ENCODE peak calls at places on chromosome 9, in nine cellular contexts. One of them, this sample, is unnamed. For H3K4me1 and H3K36me3, the result is how much of the 10 kb centered on the place peaks cover.

GRCh38 chr9:78296208-78296892 is 575 bp upstream of the PSAT1 start:
- DNase-seq in RWPE2: no peak
- DNase-seq in SJSA1: no peak
- DNase-seq in body of pancreas: peak
- DNase-seq in pancreas: peak
- DNase-seq in cardiac muscle cell: peak
- DNase-seq in prostate gland: peak
- DNase-seq in suprapubic skin: no peak
- DNase-seq in psoas muscle: peak
- DNase-seq in this sample: peak

GRCh38 chr9:106350777-106351176 is 512.2 kb upstream of the ZNF462 start:
- DNase-seq in SJSA1: no peak
- DNase-seq in prostate gland: no peak
- DNase-seq in body of pancreas: no peak
- DNase-seq in cardiac muscle cell: no peak
- DNase-seq in pancreas: no peak
- DNase-seq in psoas muscle: no peak
- DNase-seq in RWPE2: no peak
- DNase-seq in suprapubic skin: no peak
- DNase-seq in this sample: no peak

GRCh38 chr9:34403554-34404380 is 27.1 kb upstream of the MYORG start:
- DNase-seq in prostate gland: peak
- DNase-seq in body of pancreas: peak
- DNase-seq in cardiac muscle cell: peak
- DNase-seq in psoas muscle: peak
- DNase-seq in RWPE2: no peak
- DNase-seq in SJSA1: peak
- DNase-seq in suprapubic skin: no peak
- DNase-seq in pancreas: peak
- DNase-seq in this sample: no peak

GRCh38 chr9:17116400-17116837 is 18.4 kb upstream of the CNTLN start:
- DNase-seq in pancreas: no peak
- DNase-seq in body of pancreas: no peak
- DNase-seq in SJSA1: no peak
- DNase-seq in RWPE2: no peak
- DNase-seq in prostate gland: no peak
- DNase-seq in psoas muscle: no peak
- DNase-seq in suprapubic skin: no peak
- DNase-seq in cardiac muscle cell: peak
- DNase-seq in this sample: no peak

GRCh38 chr9:137454506-137455360 is 4.4 kb downstream of the NSMF start:
- DNase-seq in psoas muscle: peak
- DNase-seq in pancreas: peak
- DNase-seq in body of pancreas: no peak
- DNase-seq in suprapubic skin: no peak
- DNase-seq in SJSA1: no peak
- DNase-seq in RWPE2: peak
- DNase-seq in cardiac muscle cell: peak
- DNase-seq in prostate gland: no peak
- DNase-seq in this sample: peak

GRCh38 chr9:92160786-92161185 is 45.6 kb upstream of the SPTLC1 start:
- DNase-seq in prostate gland: no peak
- DNase-seq in suprapubic skin: no peak
- DNase-seq in SJSA1: no peak
- DNase-seq in psoas muscle: no peak
- DNase-seq in cardiac muscle cell: no peak
- DNase-seq in RWPE2: no peak
- DNase-seq in body of pancreas: no peak
- DNase-seq in pancreas: no peak
- DNase-seq in this sample: no peak

GRCh38 chr9:114138537-114138936 is 16.8 kb upstream of the COL27A1 start:
- DNase-seq in prostate gland: no peak
- DNase-seq in suprapubic skin: no peak
- DNase-seq in pancreas: no peak
- DNase-seq in RWPE2: no peak
- DNase-seq in SJSA1: no peak
- DNase-seq in psoas muscle: no peak
- DNase-seq in body of pancreas: no peak
- DNase-seq in cardiac muscle cell: no peak
- DNase-seq in this sample: no peak

GRCh38 chr9:34347800-34348158 is 18.4 kb downstream of the NUDT2 start:
- DNase-seq in psoas muscle: no peak
- DNase-seq in prostate gland: no peak
- DNase-seq in pancreas: no peak
- DNase-seq in SJSA1: no peak
- DNase-seq in cardiac muscle cell: no peak
- DNase-seq in RWPE2: no peak
- DNase-seq in suprapubic skin: no peak
- DNase-seq in body of pancreas: no peak
- DNase-seq in this sample: no peak

DNA sequence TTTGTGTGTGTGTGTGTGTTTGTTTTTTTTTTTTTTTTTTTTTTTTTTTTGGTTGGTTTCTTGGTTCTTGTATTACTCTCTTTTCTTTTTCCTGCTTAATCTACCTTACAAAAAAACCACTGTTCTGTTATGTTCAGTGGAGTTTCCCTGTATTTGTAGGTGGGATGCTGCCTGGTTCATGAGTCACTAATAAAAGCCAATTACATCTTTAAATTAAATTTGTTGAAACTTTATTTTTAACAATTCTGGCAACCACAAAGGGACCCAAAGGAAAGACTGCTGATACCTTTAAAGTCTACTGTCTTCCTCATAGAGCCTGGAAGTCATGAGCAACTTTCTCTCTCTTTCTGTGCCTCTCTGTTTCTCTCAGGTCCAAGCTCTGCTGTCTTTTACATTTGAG is 29.5 kb upstream of the RNF20 start:
- DNase-seq in cardiac muscle cell: no peak
- DNase-seq in SJSA1: no peak
- DNase-seq in RWPE2: no peak
- DNase-seq in pancreas: no peak
- DNase-seq in body of pancreas: no peak
- DNase-seq in prostate gland: no peak
- DNase-seq in psoas muscle: no peak
- DNase-seq in suprapubic skin: no peak
- DNase-seq in this sample: no peak
- H3K4me1 ChIP-seq in cardiac muscle cell: under half
- H3K4me1 ChIP-seq in SJSA1: under half
- H3K4me1 ChIP-seq in RWPE2: under half
- H3K4me1 ChIP-seq in pancreas: under half
- H3K4me1 ChIP-seq in body of pancreas: under half
- H3K4me1 ChIP-seq in prostate gland: under half
- H3K4me1 ChIP-seq in psoas muscle: under half
- H3K4me1 ChIP-seq in suprapubic skin: under half
- H3K4me1 ChIP-seq in this sample: under half

GRCh38 chr9:131475111-131475955 is 27.4 kb upstream of the POMT1 start:
- DNase-seq in RWPE2: peak
- DNase-seq in suprapubic skin: no peak
- DNase-seq in cardiac muscle cell: no peak
- DNase-seq in SJSA1: no peak
- DNase-seq in pancreas: peak
- DNase-seq in prostate gland: no peak
- DNase-seq in psoas muscle: peak
- DNase-seq in body of pancreas: no peak
- DNase-seq in this sample: peak
- H3K36me3 ChIP-seq in RWPE2: half or more
- H3K36me3 ChIP-seq in suprapubic skin: half or more
- H3K36me3 ChIP-seq in cardiac muscle cell: half or more
- H3K36me3 ChIP-seq in SJSA1: half or more
- H3K36me3 ChIP-seq in pancreas: half or more
- H3K36me3 ChIP-seq in prostate gland: half or more
- H3K36me3 ChIP-seq in psoas muscle: half or more
- H3K36me3 ChIP-seq in body of pancreas: half or more
- H3K36me3 ChIP-seq in this sample: under half

GRCh38 chr9:70411141-70411929 is 3.1 kb downstream of the KLF9 start:
- DNase-seq in psoas muscle: peak
- DNase-seq in body of pancreas: peak
- DNase-seq in suprapubic skin: peak
- DNase-seq in cardiac muscle cell: peak
- DNase-seq in pancreas: peak
- DNase-seq in RWPE2: no peak
- DNase-seq in prostate gland: peak
- DNase-seq in SJSA1: peak
- DNase-seq in this sample: peak

GRCh38 chr9:70412678-70413426 is 1.6 kb downstream of the KLF9 start:
- DNase-seq in psoas muscle: peak
- DNase-seq in suprapubic skin: peak
- DNase-seq in cardiac muscle cell: peak
- DNase-seq in body of pancreas: peak
- DNase-seq in SJSA1: peak
- DNase-seq in RWPE2: peak
- DNase-seq in pancreas: peak
- DNase-seq in prostate gland: peak
- DNase-seq in this sample: peak

GRCh38 chr9:70413427-70413797 is 1.0 kb downstream of the KLF9 start:
- DNase-seq in suprapubic skin: no peak
- DNase-seq in SJSA1: peak
- DNase-seq in pancreas: peak
- DNase-seq in RWPE2: peak
- DNase-seq in cardiac muscle cell: peak
- DNase-seq in body of pancreas: no peak
- DNase-seq in psoas muscle: no peak
- DNase-seq in prostate gland: no peak
- DNase-seq in this sample: no peak

GRCh38 chr9:70410368-70410767 is 4.1 kb downstream of the KLF9 start:
- DNase-seq in cardiac muscle cell: no peak
- DNase-seq in SJSA1: no peak
- DNase-seq in RWPE2: no peak
- DNase-seq in body of pancreas: no peak
- DNase-seq in pancreas: no peak
- DNase-seq in psoas muscle: no peak
- DNase-seq in suprapubic skin: peak
- DNase-seq in prostate gland: no peak
- DNase-seq in this sample: no peak

GRCh38 chr9:70411930-70412677 is 2.4 kb downstream of the KLF9 start:
- DNase-seq in suprapubic skin: peak
- DNase-seq in psoas muscle: peak
- DNase-seq in prostate gland: peak
- DNase-seq in cardiac muscle cell: no peak
- DNase-seq in SJSA1: peak
- DNase-seq in RWPE2: peak
- DNase-seq in body of pancreas: peak
- DNase-seq in pancreas: peak
- DNase-seq in this sample: peak
- H3K4me1 ChIP-seq in suprapubic skin: half or more
- H3K4me1 ChIP-seq in psoas muscle: half or more
- H3K4me1 ChIP-seq in prostate gland: under half
- H3K4me1 ChIP-seq in cardiac muscle cell: under half
- H3K4me1 ChIP-seq in SJSA1: under half
- H3K4me1 ChIP-seq in RWPE2: under half
- H3K4me1 ChIP-seq in body of pancreas: half or more
- H3K4me1 ChIP-seq in pancreas: under half
- H3K4me1 ChIP-seq in this sample: under half

GRCh38 chr9:131262327-131263032 is 13.8 kb downstream of the FAM78A start:
- DNase-seq in psoas muscle: no peak
- DNase-seq in SJSA1: no peak
- DNase-seq in prostate gland: no peak
- DNase-seq in pancreas: no peak
- DNase-seq in body of pancreas: no peak
- DNase-seq in RWPE2: no peak
- DNase-seq in cardiac muscle cell: no peak
- DNase-seq in suprapubic skin: no peak
- DNase-seq in this sample: no peak
- H3K36me3 ChIP-seq in psoas muscle: under half
- H3K36me3 ChIP-seq in SJSA1: under half
- H3K36me3 ChIP-seq in prostate gland: under half
- H3K36me3 ChIP-seq in pancreas: under half
- H3K36me3 ChIP-seq in body of pancreas: under half
- H3K36me3 ChIP-seq in RWPE2: under half
- H3K36me3 ChIP-seq in cardiac muscle cell: under half
- H3K36me3 ChIP-seq in suprapubic skin: under half
- H3K36me3 ChIP-seq in this sample: under half

GRCh38 chr9:98255578-98256296 is at the start of gene TBC1D2:
- DNase-seq in body of pancreas: peak
- DNase-seq in cardiac muscle cell: peak
- DNase-seq in SJSA1: peak
- DNase-seq in suprapubic skin: peak
- DNase-seq in prostate gland: peak
- DNase-seq in psoas muscle: peak
- DNase-seq in RWPE2: peak
- DNase-seq in pancreas: peak
- DNase-seq in this sample: peak

GRCh38 chr9:98251554-98251953 is 3.9 kb downstream of the TBC1D2 start:
- DNase-seq in body of pancreas: no peak
- DNase-seq in pancreas: peak
- DNase-seq in cardiac muscle cell: no peak
- DNase-seq in SJSA1: peak
- DNase-seq in suprapubic skin: no peak
- DNase-seq in prostate gland: no peak
- DNase-seq in psoas muscle: no peak
- DNase-seq in RWPE2: peak
- DNase-seq in this sample: no peak

GRCh38 chr9:98254236-98255063 is 999 bp downstream of the TBC1D2 start:
- DNase-seq in suprapubic skin: no peak
- DNase-seq in body of pancreas: no peak
- DNase-seq in pancreas: no peak
- DNase-seq in SJSA1: no peak
- DNase-seq in cardiac muscle cell: no peak
- DNase-seq in prostate gland: no peak
- DNase-seq in psoas muscle: no peak
- DNase-seq in RWPE2: no peak
- DNase-seq in this sample: no peak

GRCh38 chr9:98255064-98255577 is 328 bp downstream of the TBC1D2 start:
- DNase-seq in SJSA1: no peak
- DNase-seq in prostate gland: no peak
- DNase-seq in psoas muscle: no peak
- DNase-seq in body of pancreas: peak
- DNase-seq in pancreas: no peak
- DNase-seq in cardiac muscle cell: peak
- DNase-seq in RWPE2: no peak
- DNase-seq in suprapubic skin: no peak
- DNase-seq in this sample: peak

DNA sequence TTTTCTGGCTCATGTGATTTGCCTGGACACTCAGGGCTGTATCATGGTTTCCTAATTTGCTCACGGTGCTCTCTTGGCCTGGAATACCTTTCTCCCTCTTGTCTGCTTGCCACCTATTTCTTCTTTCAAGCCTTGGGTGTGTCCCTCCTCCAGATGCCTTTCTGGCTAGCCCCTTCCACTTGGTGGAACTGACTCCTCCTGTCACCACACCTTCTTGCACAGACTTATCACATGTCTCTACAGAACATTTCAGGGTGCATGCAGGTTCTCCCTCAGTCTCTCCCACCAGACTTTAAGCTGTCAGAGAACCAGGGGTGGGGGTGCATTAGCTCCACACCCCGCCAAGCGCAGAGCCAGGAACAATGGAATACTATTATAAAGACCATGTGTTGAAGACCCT is 1.9 kb downstream of the TBC1D2 start:
- DNase-seq in suprapubic skin: no peak
- DNase-seq in RWPE2: no peak
- DNase-seq in prostate gland: no peak
- DNase-seq in cardiac muscle cell: no peak
- DNase-seq in psoas muscle: no peak
- DNase-seq in pancreas: no peak
- DNase-seq in body of pancreas: no peak
- DNase-seq in SJSA1: no peak
- DNase-seq in this sample: no peak
- H3K4me1 ChIP-seq in suprapubic skin: half or more
- H3K4me1 ChIP-seq in RWPE2: under half
- H3K4me1 ChIP-seq in prostate gland: under half
- H3K4me1 ChIP-seq in cardiac muscle cell: under half
- H3K4me1 ChIP-seq in psoas muscle: under half
- H3K4me1 ChIP-seq in pancreas: under half
- H3K4me1 ChIP-seq in body of pancreas: under half
- H3K4me1 ChIP-seq in SJSA1: under half
- H3K4me1 ChIP-seq in this sample: under half

GRCh38 chr9:93486269-93486668 is 32.9 kb upstream of the FAM120AOS start:
- DNase-seq in body of pancreas: no peak
- DNase-seq in suprapubic skin: no peak
- DNase-seq in psoas muscle: no peak
- DNase-seq in cardiac muscle cell: no peak
- DNase-seq in pancreas: no peak
- DNase-seq in SJSA1: no peak
- DNase-seq in RWPE2: no peak
- DNase-seq in prostate gland: no peak
- DNase-seq in this sample: no peak
- H3K36me3 ChIP-seq in body of pancreas: under half
- H3K36me3 ChIP-seq in suprapubic skin: under half
- H3K36me3 ChIP-seq in psoas muscle: under half
- H3K36me3 ChIP-seq in cardiac muscle cell: under half
- H3K36me3 ChIP-seq in pancreas: under half
- H3K36me3 ChIP-seq in SJSA1: under half
- H3K36me3 ChIP-seq in RWPE2: half or more
- H3K36me3 ChIP-seq in prostate gland: under half
- H3K36me3 ChIP-seq in this sample: under half

This sample was measured in mucosa of descending colon.